ENCODE peak calls at places on chromosomes 1 and 21, in seven cellular contexts. B, T, D, Q, M, P and N are unnamed samples.

GRCh38 chr1:187971851-187972250 is 1143.1 kb downstream of the PLA2G4A start:
- DNase-seq in D (no peak), P (no peak), M (no peak), T (no peak), Q (no peak), B (no peak), N (no peak)

GRCh38 chr1:234235373-234235772 is 137.9 kb upstream of the COA6 start:
- DNase-seq in M (no peak), T (no peak), P (no peak), B (no peak), Q (no peak), D (no peak), N (no peak)

GRCh38 chr21:32319012-32319411 is 20.4 kb downstream of the MRAP start:
- DNase-seq in T (no peak), P (no peak), Q (no peak), M (no peak), B (no peak), D (no peak), N (no peak)

GRCh38 chr1:11052839-11053757 is 6.1 kb upstream of the MASP2 start:
- DNase-seq in B (no peak), Q (no peak), P (peak), D (no peak), T (peak), M (no peak), N (no peak)

GRCh38 chr21:28827422-28827821 is 165.3 kb downstream of the LTN1 start:
- DNase-seq in D (peak), T (no peak), M (no peak), P (no peak), B (no peak), Q (no peak), N (no peak)

GRCh38 chr1:201676061-201676644 is 137.2 kb downstream of the NAV1 start:
- DNase-seq in T (no peak), M (no peak), B (peak), D (peak), P (peak), Q (no peak), N (no peak)

GRCh38 chr1:5798151-5798730 is 194.0 kb downstream of the NPHP4 start:
- DNase-seq in M (no peak), P (no peak), T (no peak), D (no peak), Q (no peak), B (no peak), N (no peak)

GRCh38 chr1:98351506-98352038 is 309.9 kb upstream of the SNX7 start:
- DNase-seq in P (no peak), Q (no peak), M (no peak), T (no peak), D (no peak), B (no peak), N (no peak)

GRCh38 chr1:53411541-53412152 is 47.6 kb upstream of the DMRTB1 start:
- DNase-seq in B (no peak), T (no peak), Q (no peak), M (no peak), P (no peak), D (peak), N (no peak)

GRCh38 chr21:32702702-32703101 is 25.1 kb downstream of the SYNJ1 start:
- DNase-seq in B (peak), D (peak), P (no peak), Q (peak), T (no peak), M (no peak), N (no peak)

GRCh38 chr1:941588-942383 is 17.3 kb downstream of the NOC2L start:
- DNase-seq in M (peak), D (peak), Q (peak), B (peak), T (no peak), P (peak), N (peak)

GRCh38 chr21:15682182-15682895 is 47.4 kb upstream of the USP25 start:
- DNase-seq in D (peak), T (peak), Q (peak), B (peak), M (no peak), P (no peak), N (no peak)

GRCh38 chr1:3905953-3906671 is 6.0 kb upstream of the C1orf174 start:
- DNase-seq in D (no peak), P (peak), T (no peak), B (no peak), Q (no peak), M (no peak), N (no peak)

GRCh38 chr1:116814935-116815334 is 60.7 kb downstream of the CD2 start:
- DNase-seq in B (no peak), M (no peak), P (no peak), Q (no peak), T (no peak), D (no peak), N (no peak)

GRCh38 chr21:44686000-44686781 is 4.2 kb upstream of the KRTAP12-1 start:
- DNase-seq in Q (no peak), B (no peak), D (no peak), P (peak), T (no peak), M (peak), N (peak)

GRCh38 chr21:14050121-14050520 is 160.6 kb downstream of the LIPI start:
- DNase-seq in Q (no peak), B (no peak), P (no peak), D (no peak), T (no peak), M (no peak), N (no peak)

GRCh38 chr1:61254629-61255323 is 172.4 kb downstream of the NFIA start:
- DNase-seq in D (peak), Q (peak), T (no peak), B (peak), P (no peak), M (no peak), N (no peak)

GRCh38 chr1:116268211-116268610 is 104.8 kb upstream of the ATP1A1 start:
- DNase-seq in D (no peak), Q (peak), B (no peak), T (no peak), P (peak), M (no peak), N (no peak)

GRCh38 chr1:55127827-55128343 is 87.3 kb downstream of the USP24 start:
- DNase-seq in D (peak), M (no peak), Q (peak), P (no peak), T (no peak), B (no peak), N (no peak)

GRCh38 chr1:89995595-89996397 is 886 bp downstream of the ZNF326 start:
- DNase-seq in T (no peak), P (no peak), M (no peak), D (no peak), B (no peak), Q (no peak), N (no peak)

DNA sequence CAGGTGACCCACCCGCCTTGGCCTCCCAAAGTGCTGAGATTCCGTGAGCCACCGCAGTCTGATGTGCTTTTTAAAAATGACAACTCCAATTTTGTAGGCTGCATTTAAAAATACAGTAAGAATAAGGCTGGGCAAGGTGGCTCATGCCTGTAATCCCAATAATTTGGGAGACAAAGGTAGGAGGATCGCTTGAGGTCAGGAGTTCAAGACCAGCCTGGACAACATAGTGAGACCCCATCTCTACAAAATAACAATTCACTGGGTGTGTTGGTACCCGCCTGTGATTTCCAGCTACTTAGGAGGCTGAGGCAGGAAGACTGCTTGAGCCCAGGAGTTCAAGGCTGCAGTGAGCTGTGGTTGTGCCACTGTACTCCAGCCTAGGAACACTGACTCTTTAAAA is 23.4 kb downstream of the SLC19A2 start:
- DNase-seq in M (no peak), Q (no peak), D (no peak), T (no peak), B (no peak), P (no peak), N (no peak)
- TF ChIP-seq CTCF in M (no peak), Q (no peak), D (no peak), T (no peak), B (no peak), P (no peak), N (no peak)

DNA sequence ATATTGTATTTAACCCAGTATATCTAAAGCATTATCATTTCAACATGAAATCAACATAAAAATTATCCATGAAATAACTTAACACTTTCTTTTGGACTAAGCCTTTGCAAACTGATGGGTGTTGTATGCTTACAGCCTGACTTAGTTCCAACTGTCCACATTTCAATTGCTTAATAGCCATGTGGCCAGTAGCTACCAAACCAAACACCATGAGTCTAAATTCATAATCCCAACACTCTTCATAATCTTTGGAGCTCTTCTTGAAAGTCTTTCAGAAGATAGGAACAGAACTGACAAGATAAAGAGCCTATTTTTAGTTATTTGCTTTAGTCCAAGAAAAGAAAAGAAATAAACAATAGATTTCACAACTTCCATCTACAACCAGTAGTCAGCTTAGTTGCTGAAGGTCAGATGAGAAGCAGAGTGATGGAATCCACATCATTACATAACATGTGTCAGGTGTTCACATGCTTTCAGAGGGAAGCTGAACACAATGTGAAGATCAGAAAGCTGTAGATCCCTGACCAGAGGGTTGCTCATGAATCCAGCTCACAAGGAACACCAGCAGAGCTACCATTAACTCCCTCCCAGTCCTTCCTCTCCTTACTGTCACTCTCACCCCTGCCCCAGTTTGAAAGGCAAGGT is 144.0 kb upstream of the ZNF648 start:
- DNase-seq in M (no peak), P (no peak), T (peak), Q (peak), B (no peak), D (no peak), N (no peak)
- H3K27ac ChIP-seq in M (no peak), P (no peak), T (peak), Q (no peak), B (no peak), D (no peak), N (peak)

GRCh38 chr1:229717774-229718173 is 91.7 kb downstream of the URB2 start:
- DNase-seq in B (no peak), P (no peak), D (no peak), M (no peak), Q (no peak), T (no peak), N (no peak)

GRCh38 chr1:229716064-229716463 is 90.0 kb downstream of the URB2 start:
- DNase-seq in M (no peak), D (no peak), P (no peak), B (peak), Q (peak), T (no peak), N (no peak)

GRCh38 chr1:229716692-229717091 is 90.6 kb downstream of the URB2 start:
- DNase-seq in D (no peak), T (no peak), B (no peak), M (no peak), Q (no peak), P (no peak), N (no peak)

GRCh38 chr1:229714306-229714705 is 88.3 kb downstream of the URB2 start:
- DNase-seq in M (no peak), T (no peak), B (no peak), D (no peak), Q (no peak), P (no peak), N (no peak)

GRCh38 chr1:229714964-229715603 is 89.0 kb downstream of the URB2 start:
- DNase-seq in B (no peak), M (no peak), Q (peak), P (no peak), D (peak), T (no peak), N (no peak)
- TF ChIP-seq CTCF in B (peak), M (no peak), Q (peak), P (peak), D (peak), T (peak), N (no peak)

GRCh38 chr1:207102146-207102545 is 1.9 kb upstream of the C4BPA start:
- DNase-seq in T (no peak), P (no peak), Q (no peak), M (no peak), B (no peak), D (no peak), N (no peak)
- H3K27ac ChIP-seq in T (no peak), P (no peak), Q (no peak), M (no peak), B (no peak), D (no peak), N (no peak)